ENCODE peak calls at places on chromosomes 3 and 15, in four cellular contexts. One of them, this sample, is unnamed.

GRCh38 chr15:48389701-48390143 is 58.5 kb downstream of the DUT start:
- DNase-seq in NCI-H524: peak; percentile 59
- DNase-seq in kidney glomerular epithelial cell: no peak
- DNase-seq in H4: no peak
- DNase-seq in this sample: no peak

GRCh38 chr3:67647390-67647878 is 7.0 kb downstream of the SUCLG2 start:
- DNase-seq in NCI-H524: no peak
- DNase-seq in kidney glomerular epithelial cell: peak; percentile 72
- DNase-seq in H4: peak; percentile 89
- DNase-seq in this sample: no peak

GRCh38 chr3:179852117-179852886 is 184.4 kb downstream of the PEX5L start:
- DNase-seq in NCI-H524: peak; percentile 8
- DNase-seq in kidney glomerular epithelial cell: peak; percentile 61
- DNase-seq in H4: peak; percentile 90
- DNase-seq in this sample: peak; percentile 42

GRCh38 chr3:65334045-65334665 is 646.4 kb upstream of the ADAMTS9 start:
- DNase-seq in NCI-H524: no peak
- DNase-seq in kidney glomerular epithelial cell: no peak
- DNase-seq in H4: no peak
- DNase-seq in this sample: no peak

GRCh38 chr3:46711305-46711704 is 6.4 kb downstream of the PRSS50 start:
- DNase-seq in NCI-H524: no peak
- DNase-seq in kidney glomerular epithelial cell: no peak
- DNase-seq in H4: no peak
- DNase-seq in this sample: no peak

GRCh38 chr15:75453703-75454470 is 2.4 kb upstream of the SIN3A start:
- DNase-seq in NCI-H524: peak; percentile 100
- DNase-seq in kidney glomerular epithelial cell: peak; percentile 100
- DNase-seq in H4: peak; percentile 98
- DNase-seq in this sample: peak; percentile 100

GRCh38 chr3:20316238-20316637 is 130.2 kb upstream of the SGO1 start:
- DNase-seq in NCI-H524: no peak
- DNase-seq in kidney glomerular epithelial cell: no peak
- DNase-seq in H4: no peak
- DNase-seq in this sample: no peak

GRCh38 chr3:168085491-168086119 is 10.1 kb downstream of the GOLIM4 start:
- DNase-seq in NCI-H524: peak; percentile 81
- DNase-seq in kidney glomerular epithelial cell: no peak
- DNase-seq in H4: no peak
- DNase-seq in this sample: no peak

GRCh38 chr3:71681224-71681668 is 44.0 kb downstream of the EIF4E3 start:
- DNase-seq in NCI-H524: peak; percentile 14
- DNase-seq in kidney glomerular epithelial cell: peak; percentile 43
- DNase-seq in H4: peak; percentile 80
- DNase-seq in this sample: peak; percentile 63